ENCODE peak calls at places on chromosomes 4 and X, in ten cellular contexts. E is adipocyte, H is NAMALWA, F is anterior cingulate cortex, W is ovary, S is Daoy, I is amniotic stem cell, B is HS-5, A is mucosa of gallbladder, Z is tibial nerve. D is an unnamed sample.

GRCh38 chr4:123786955-123787354 is 390.4 kb downstream of the SPRY1 start:
- DNase-seq in W (peak), H (no peak), E (peak), A (no peak), F (no peak), Z (no peak), I (no peak), B (no peak), S (peak), D (peak)

GRCh38 chrX:94057385-94057784 is 383.4 kb downstream of the FAM133A start:
- DNase-seq in B (no peak), H (no peak), S (no peak), E (no peak), A (no peak), Z (no peak), W (no peak), I (no peak), F (no peak), D (no peak)

GRCh38 chr4:151486166-151486565 is 77.2 kb downstream of the FHIP1A start:
- DNase-seq in S (no peak), A (no peak), E (peak), I (peak), F (no peak), Z (no peak), H (no peak), W (no peak), B (no peak), D (no peak)

GRCh38 chr4:129926936-129927335 is 831.0 kb downstream of the C4orf33 start:
- DNase-seq in H (peak), I (no peak), A (no peak), B (no peak), W (no peak), Z (no peak), S (no peak), F (no peak), E (peak), D (no peak)

GRCh38 chr4:121784401-121784800 is 16.7 kb upstream of the EXOSC9 start:
- DNase-seq in E (no peak), H (no peak), A (no peak), W (no peak), F (no peak), Z (no peak), S (no peak), B (no peak), I (no peak), D (no peak)

GRCh38 chrX:72621619-72622485 is 49.2 kb upstream of the HDAC8 start:
- DNase-seq in H (no peak), W (no peak), S (peak), B (peak), E (peak), Z (no peak), A (no peak), I (no peak), F (no peak), D (no peak)

GRCh38 chrX:12563121-12563520 is 228.1 kb upstream of the PRPS2 start:
- DNase-seq in W (no peak), H (no peak), F (no peak), S (no peak), B (no peak), A (no peak), E (no peak), I (no peak), Z (no peak), D (no peak)

GRCh38 chrX:9942086-9942485 is 25.1 kb upstream of the CLDN34 start:
- DNase-seq in F (no peak), Z (no peak), E (no peak), A (no peak), W (no peak), I (no peak), S (no peak), B (no peak), H (peak), D (no peak)

GRCh38 chrX:131060147-131060546 is 2.0 kb downstream of the ARHGAP36 start:
- DNase-seq in W (no peak), E (no peak), S (no peak), F (no peak), A (no peak), H (no peak), Z (no peak), I (no peak), B (no peak), D (no peak)

GRCh38 chr4:79050521-79050880 is 111.3 kb upstream of the PAQR3 start:
- DNase-seq in S (peak), Z (no peak), E (no peak), F (no peak), W (no peak), A (no peak), B (no peak), H (no peak), I (no peak), D (no peak)

GRCh38 chrX:13007519-13008188 is 32.7 kb downstream of the TMSB4X start:
- DNase-seq in F (no peak), H (no peak), E (peak), W (no peak), B (peak), A (no peak), Z (no peak), I (peak), S (no peak), D (no peak)

D was measured in uterus.